ENCODE peak calls at places on chromosomes 7 and 10, in ten cellular contexts. U is GM23248; E is heart left ventricle; R is left ventricle myocardium inferior; Z is CD4-positive, alpha-beta memory T cell; W is A549; K is tibial artery; D is stomach; L is IMR-90; Q is uterus. M is an unnamed sample. For H3K4me1, the result is how much of the 10 kb centered on the place peaks cover.

GRCh38 chr7:50552921-50553320 is 12.3 kb downstream of the DDC start:
- DNase-seq in U (peak), E (no peak), R (no peak), Z (no peak), W (no peak), K (no peak), D (no peak), L (peak), Q (no peak), M (no peak)

GRCh38 chr7:83178066-83178465 is 15.4 kb upstream of the PCLO start:
- DNase-seq in U (no peak), E (no peak), R (no peak), Z (no peak), W (no peak), K (no peak), D (no peak), L (no peak), Q (no peak), M (no peak)

GRCh38 chr10:102280397-102281015 is 35.2 kb downstream of the GBF1 start:
- DNase-seq in U (peak), E (peak), R (peak), Z (no peak), W (no peak), K (no peak), D (no peak), L (peak), Q (no peak), M (no peak)

GRCh38 chr7:132322981-132323380 is 253.3 kb downstream of the PLXNA4 start:
- DNase-seq in U (no peak), E (no peak), R (no peak), Z (no peak), W (no peak), K (no peak), D (no peak), L (no peak), Q (no peak), M (no peak)

GRCh38 chr10:35372329-35372728 is 36.0 kb downstream of the CCNY start:
- DNase-seq in U (peak), E (peak), R (peak), Z (no peak), W (no peak), K (no peak), D (no peak), L (no peak), Q (peak), M (no peak)

GRCh38 chr10:120979435-120980315 is 128.5 kb downstream of the WDR11 start:
- DNase-seq in U (peak), E (no peak), R (no peak), Z (peak), W (peak), K (peak), D (peak), L (no peak), Q (peak), M (no peak)

GRCh38 chr7:30162622-30163124 is 27.9 kb downstream of the MTURN start:
- DNase-seq in U (peak), E (no peak), R (no peak), Z (no peak), W (peak), K (no peak), D (no peak), L (peak), Q (no peak), M (no peak)

GRCh38 chr10:124696446-124697392 is 47.5 kb downstream of the FAM53B start:
- DNase-seq in U (no peak), E (no peak), R (no peak), Z (peak), W (no peak), K (no peak), D (no peak), L (no peak), Q (no peak), M (no peak)

GRCh38 chr7:123924941-123925340 is at the start of gene SPAM1:
- DNase-seq in U (no peak), E (no peak), R (no peak), Z (no peak), W (no peak), K (no peak), D (no peak), L (no peak), Q (no peak), M (no peak)

GRCh38 chr7:128398016-128398840 is 11.6 kb downstream of the IMPDH1 start:
- DNase-seq in U (peak), E (no peak), R (peak), Z (no peak), W (peak), K (no peak), D (peak), L (peak), Q (peak), M (peak)

GRCh38 chr7:5426226-5426475 is 2.5 kb upstream of the TNRC18 start:
- DNase-seq in U (peak), E (no peak), R (no peak), Z (no peak), W (no peak), K (no peak), D (no peak), L (peak), Q (peak), M (no peak)

GRCh38 chr10:12201543-12201942 is 5.6 kb downstream of the CDC123 start:
- DNase-seq in U (peak), E (no peak), R (no peak), Z (no peak), W (no peak), K (no peak), D (no peak), L (no peak), Q (no peak), M (no peak)

GRCh38 chr10:119677904-119678755 is 26.9 kb downstream of the BAG3 start:
- DNase-seq in U (peak), E (no peak), R (no peak), Z (no peak), W (no peak), K (no peak), D (no peak), L (no peak), Q (no peak), M (no peak)

GRCh38 chr10:119677126-119677525 is 25.9 kb downstream of the BAG3 start:
- DNase-seq in U (no peak), E (no peak), R (no peak), Z (no peak), W (no peak), K (no peak), D (no peak), L (no peak), Q (no peak), M (no peak)

GRCh38 chr10:119680050-119680449 is 28.9 kb downstream of the BAG3 start:
- DNase-seq in U (peak), E (no peak), R (no peak), Z (no peak), W (peak), K (no peak), D (no peak), L (peak), Q (no peak), M (no peak)

GRCh38 chr10:119679480-119679829 is 28.3 kb downstream of the BAG3 start:
- DNase-seq in U (no peak), E (no peak), R (no peak), Z (no peak), W (no peak), K (peak), D (no peak), L (no peak), Q (no peak), M (no peak)

GRCh38 chr10:119680668-119681070 is 29.5 kb downstream of the BAG3 start:
- DNase-seq in U (peak), E (no peak), R (no peak), Z (no peak), W (peak), K (no peak), D (no peak), L (peak), Q (no peak), M (no peak)
- H3K4me1 ChIP-seq in U (under half), E (half or more), R (under half), Z (under half), W (half or more), K (under half), D (under half), L (under half), Q (under half), M (under half)

DNA sequence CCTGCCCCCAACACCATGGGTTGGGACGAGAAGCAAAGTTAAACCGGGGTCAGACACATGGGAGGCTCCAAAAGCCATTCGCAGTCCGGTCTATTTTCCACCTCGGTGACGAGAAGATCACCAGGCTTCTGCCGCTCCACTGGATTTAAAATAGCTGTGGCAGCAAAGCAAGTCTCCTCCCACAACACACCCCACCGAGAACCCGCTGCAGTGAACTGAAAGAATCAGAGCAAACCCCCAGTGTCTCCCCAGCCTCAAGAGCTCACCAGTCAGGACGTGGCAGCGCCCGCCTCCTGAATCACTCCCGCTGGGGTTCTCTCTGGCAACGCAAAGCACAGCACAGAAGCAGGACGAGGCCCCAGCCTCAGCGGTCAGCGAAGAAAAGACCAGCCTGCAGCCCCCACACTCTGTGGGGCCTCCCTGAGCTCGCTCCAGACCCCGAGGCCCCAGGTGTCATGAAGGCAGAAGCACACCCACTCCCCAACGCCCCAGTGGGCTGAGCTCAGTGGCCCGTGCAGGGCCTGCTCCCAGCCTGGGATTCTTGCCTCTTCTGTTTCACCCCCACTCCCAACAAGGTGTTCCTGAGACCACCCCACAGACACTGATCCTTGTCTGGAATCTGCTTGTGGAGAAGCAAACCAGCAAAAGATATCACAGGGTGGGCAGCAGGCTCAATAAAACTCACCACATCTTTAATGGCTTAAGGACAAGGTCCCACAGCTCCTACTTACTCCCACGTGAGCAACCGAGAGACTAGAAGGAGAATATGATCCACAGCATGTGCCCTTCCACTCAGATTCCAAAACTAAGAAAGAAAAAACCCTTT is 126.0 kb upstream of the PPP2R2D start:
- DNase-seq in U (no peak), E (no peak), R (no peak), Z (no peak), W (no peak), K (no peak), D (peak), L (no peak), Q (no peak), M (no peak)
- H3K27ac ChIP-seq in U (no peak), E (no peak), R (no peak), Z (no peak), W (no peak), K (no peak), D (no peak), L (no peak), Q (no peak), M (no peak)

GRCh38 chr10:73215749-73216148 is 31.3 kb downstream of the DNAJC9 start:
- DNase-seq in U (no peak), E (no peak), R (no peak), Z (no peak), W (no peak), K (no peak), D (no peak), L (no peak), Q (no peak), M (no peak)
- H3K4me1 ChIP-seq in U (under half), E (under half), R (under half), Z (under half), W (under half), K (under half), D (under half), L (under half), Q (under half), M (under half)

GRCh38 chr10:57465155-57465554 is 802.5 kb downstream of the IPMK start:
- DNase-seq in U (no peak), E (no peak), R (no peak), Z (no peak), W (no peak), K (no peak), D (no peak), L (no peak), Q (no peak), M (no peak)

GRCh38 chr10:57472823-57473619 is 794.7 kb downstream of the IPMK start:
- DNase-seq in U (no peak), E (no peak), R (no peak), Z (no peak), W (peak), K (no peak), D (no peak), L (no peak), Q (no peak), M (no peak)

GRCh38 chr10:57468886-57469432 is 798.7 kb downstream of the IPMK start:
- DNase-seq in U (no peak), E (no peak), R (no peak), Z (no peak), W (no peak), K (no peak), D (no peak), L (no peak), Q (no peak), M (no peak)
- H3K27ac ChIP-seq in U (no peak), E (no peak), R (no peak), Z (no peak), W (no peak), K (no peak), D (no peak), L (no peak), Q (no peak), M (no peak)

GRCh38 chr7:366171-366916 is 76.4 kb downstream of the FOXL3 start:
- DNase-seq in U (peak), E (peak), R (no peak), Z (no peak), W (no peak), K (no peak), D (no peak), L (peak), Q (no peak), M (no peak)
- H3K4me1 ChIP-seq in U (under half), E (under half), R (under half), Z (half or more), W (under half), K (under half), D (under half), L (under half), Q (under half), M (half or more)

DNA sequence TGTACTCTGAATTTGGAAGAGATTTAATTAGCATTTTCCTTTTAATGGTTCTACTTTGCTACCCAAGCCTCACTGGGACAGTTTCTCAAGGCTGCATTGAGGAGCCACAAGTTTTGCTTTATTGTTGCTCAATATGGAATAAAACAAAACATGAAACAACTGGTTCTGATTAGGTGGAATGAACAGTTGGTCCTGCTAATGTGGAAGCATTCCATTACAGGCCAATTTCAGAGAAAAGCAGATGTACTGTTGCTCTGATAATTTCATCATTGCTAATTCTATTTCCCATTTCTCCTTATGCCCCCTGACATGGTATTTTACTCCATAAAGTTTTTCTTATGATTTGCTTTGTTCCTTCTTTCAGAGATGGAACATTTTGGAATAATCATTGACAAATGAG is 66.0 kb upstream of the PAPSS2 start:
- DNase-seq in U (peak), E (no peak), R (no peak), Z (no peak), W (no peak), K (no peak), D (no peak), L (peak), Q (no peak), M (no peak)
- H3K27ac ChIP-seq in U (no peak), E (no peak), R (no peak), Z (no peak), W (peak), K (peak), D (no peak), L (no peak), Q (peak), M (no peak)